ENCODE peak calls at places on chromosomes 4 and X, in nine cellular contexts. One of them, this sample, is unnamed.

GRCh38 chr4:129362685-129363274 is 266.8 kb downstream of the C4orf33 start:
- DNase-seq in stomach: peak
- DNase-seq in A549: peak
- DNase-seq in fibroblast of mammary gland: peak
- DNase-seq in fibroblast of pulmonary artery: peak
- DNase-seq in HFF-Myc: peak
- DNase-seq in right lobe of liver: peak
- DNase-seq in transverse colon: peak
- DNase-seq in upper lobe of right lung: no peak
- DNase-seq in this sample: no peak

GRCh38 chr4:665381-665750 is 8.7 kb downstream of the ATP5ME start:
- DNase-seq in stomach: no peak
- DNase-seq in A549: no peak
- DNase-seq in fibroblast of mammary gland: no peak
- DNase-seq in fibroblast of pulmonary artery: no peak
- DNase-seq in HFF-Myc: no peak
- DNase-seq in right lobe of liver: peak
- DNase-seq in transverse colon: peak
- DNase-seq in upper lobe of right lung: no peak
- DNase-seq in this sample: no peak

GRCh38 chr4:175386776-175387507 is 425.1 kb downstream of the GPM6A start:
- DNase-seq in stomach: no peak
- DNase-seq in A549: no peak
- DNase-seq in fibroblast of mammary gland: no peak
- DNase-seq in fibroblast of pulmonary artery: no peak
- DNase-seq in HFF-Myc: no peak
- DNase-seq in right lobe of liver: no peak
- DNase-seq in transverse colon: no peak
- DNase-seq in upper lobe of right lung: no peak
- DNase-seq in this sample: no peak

GRCh38 chr4:11367371-11367770 is 61.3 kb downstream of the HS3ST1 start:
- DNase-seq in stomach: peak
- DNase-seq in A549: peak
- DNase-seq in fibroblast of mammary gland: peak
- DNase-seq in fibroblast of pulmonary artery: peak
- DNase-seq in HFF-Myc: no peak
- DNase-seq in right lobe of liver: peak
- DNase-seq in transverse colon: peak
- DNase-seq in upper lobe of right lung: no peak
- DNase-seq in this sample: no peak

GRCh38 chr4:95165926-95166524 is 382.7 kb downstream of the UNC5C start:
- DNase-seq in stomach: no peak
- DNase-seq in A549: peak
- DNase-seq in fibroblast of mammary gland: peak
- DNase-seq in fibroblast of pulmonary artery: peak
- DNase-seq in HFF-Myc: peak
- DNase-seq in right lobe of liver: no peak
- DNase-seq in transverse colon: no peak
- DNase-seq in upper lobe of right lung: no peak
- DNase-seq in this sample: no peak

GRCh38 chrX:39361736-39362135 is 560.5 kb downstream of the MID1IP1 start:
- DNase-seq in stomach: no peak
- DNase-seq in A549: no peak
- DNase-seq in fibroblast of mammary gland: no peak
- DNase-seq in fibroblast of pulmonary artery: peak
- DNase-seq in HFF-Myc: no peak
- DNase-seq in right lobe of liver: no peak
- DNase-seq in transverse colon: no peak
- DNase-seq in upper lobe of right lung: no peak
- DNase-seq in this sample: no peak

GRCh38 chr4:52789774-52790173 is 38.5 kb upstream of the ERVMER34-1 start:
- DNase-seq in stomach: no peak
- DNase-seq in A549: no peak
- DNase-seq in fibroblast of mammary gland: no peak
- DNase-seq in fibroblast of pulmonary artery: no peak
- DNase-seq in HFF-Myc: no peak
- DNase-seq in right lobe of liver: no peak
- DNase-seq in transverse colon: no peak
- DNase-seq in upper lobe of right lung: no peak
- DNase-seq in this sample: no peak

GRCh38 chrX:154840856-154841255 is 6.4 kb upstream of the SMIM9 start:
- DNase-seq in stomach: no peak
- DNase-seq in A549: peak
- DNase-seq in fibroblast of mammary gland: peak
- DNase-seq in fibroblast of pulmonary artery: peak
- DNase-seq in HFF-Myc: peak
- DNase-seq in right lobe of liver: no peak
- DNase-seq in transverse colon: no peak
- DNase-seq in upper lobe of right lung: no peak
- DNase-seq in this sample: no peak

GRCh38 chr4:108010167-108010566 is 20.5 kb downstream of the HADH start:
- DNase-seq in stomach: no peak
- DNase-seq in A549: no peak
- DNase-seq in fibroblast of mammary gland: peak
- DNase-seq in fibroblast of pulmonary artery: peak
- DNase-seq in HFF-Myc: peak
- DNase-seq in right lobe of liver: no peak
- DNase-seq in transverse colon: no peak
- DNase-seq in upper lobe of right lung: no peak
- DNase-seq in this sample: no peak

GRCh38 chr4:113827285-113827684 is 65.7 kb upstream of the CAMK2D start:
- DNase-seq in stomach: no peak
- DNase-seq in A549: no peak
- DNase-seq in fibroblast of mammary gland: peak
- DNase-seq in fibroblast of pulmonary artery: no peak
- DNase-seq in HFF-Myc: no peak
- DNase-seq in right lobe of liver: no peak
- DNase-seq in transverse colon: no peak
- DNase-seq in upper lobe of right lung: no peak
- DNase-seq in this sample: no peak

GRCh38 chr4:104491396-104491821 is 3.3 kb downstream of the CXXC4 start:
- DNase-seq in stomach: peak
- DNase-seq in A549: peak
- DNase-seq in fibroblast of mammary gland: peak
- DNase-seq in fibroblast of pulmonary artery: peak
- DNase-seq in HFF-Myc: no peak
- DNase-seq in right lobe of liver: peak
- DNase-seq in transverse colon: peak
- DNase-seq in upper lobe of right lung: peak
- DNase-seq in this sample: no peak

DNA sequence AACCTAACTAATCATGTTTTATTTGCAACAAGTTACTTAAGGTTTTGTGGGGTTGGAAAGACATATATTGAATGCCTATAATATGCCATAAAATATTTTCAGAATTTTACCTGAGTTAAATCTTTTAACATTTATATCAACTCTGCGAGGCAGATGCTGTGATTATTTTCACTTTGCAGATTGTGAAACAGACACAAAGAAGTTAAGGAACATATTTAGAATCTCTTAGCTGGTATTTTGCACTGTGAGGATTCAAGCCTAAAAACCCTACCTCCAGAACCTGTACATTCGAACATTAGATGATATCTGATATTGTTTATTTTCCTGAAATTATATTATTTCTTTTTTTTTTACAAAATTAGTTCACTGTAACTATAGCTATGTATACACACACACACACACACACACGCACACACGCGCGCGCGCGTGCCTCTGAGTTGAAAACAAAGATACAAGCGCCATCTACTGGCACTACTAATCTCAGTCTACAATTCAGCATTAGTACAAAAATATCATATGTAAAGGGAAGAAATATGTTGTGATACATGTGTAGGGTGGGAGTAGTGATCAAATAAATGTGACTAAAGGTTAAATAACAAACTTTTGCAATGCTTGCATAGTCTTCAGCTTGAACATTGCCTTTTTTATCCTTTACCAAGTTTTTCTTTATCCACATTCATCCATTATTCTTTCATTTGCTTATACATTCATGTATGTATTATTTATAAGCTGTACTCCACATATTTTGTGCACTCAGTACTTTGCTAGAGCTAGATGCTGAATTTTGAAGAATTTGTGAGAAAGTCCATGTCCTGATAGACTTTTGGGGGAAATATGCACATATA is 61.5 kb downstream of the ANXA10 start:
- DNase-seq in stomach: peak
- DNase-seq in A549: peak
- DNase-seq in fibroblast of mammary gland: peak
- DNase-seq in fibroblast of pulmonary artery: peak
- DNase-seq in HFF-Myc: peak
- DNase-seq in right lobe of liver: peak
- DNase-seq in transverse colon: peak
- DNase-seq in upper lobe of right lung: peak
- DNase-seq in this sample: no peak
- H3K4me3 ChIP-seq in stomach: peak
- H3K4me3 ChIP-seq in A549: peak
- H3K4me3 ChIP-seq in fibroblast of mammary gland: no peak
- H3K4me3 ChIP-seq in fibroblast of pulmonary artery: peak
- H3K4me3 ChIP-seq in HFF-Myc: no peak
- H3K4me3 ChIP-seq in right lobe of liver: peak
- H3K4me3 ChIP-seq in transverse colon: no peak
- H3K4me3 ChIP-seq in upper lobe of right lung: peak
- H3K4me3 ChIP-seq in this sample: peak

DNA sequence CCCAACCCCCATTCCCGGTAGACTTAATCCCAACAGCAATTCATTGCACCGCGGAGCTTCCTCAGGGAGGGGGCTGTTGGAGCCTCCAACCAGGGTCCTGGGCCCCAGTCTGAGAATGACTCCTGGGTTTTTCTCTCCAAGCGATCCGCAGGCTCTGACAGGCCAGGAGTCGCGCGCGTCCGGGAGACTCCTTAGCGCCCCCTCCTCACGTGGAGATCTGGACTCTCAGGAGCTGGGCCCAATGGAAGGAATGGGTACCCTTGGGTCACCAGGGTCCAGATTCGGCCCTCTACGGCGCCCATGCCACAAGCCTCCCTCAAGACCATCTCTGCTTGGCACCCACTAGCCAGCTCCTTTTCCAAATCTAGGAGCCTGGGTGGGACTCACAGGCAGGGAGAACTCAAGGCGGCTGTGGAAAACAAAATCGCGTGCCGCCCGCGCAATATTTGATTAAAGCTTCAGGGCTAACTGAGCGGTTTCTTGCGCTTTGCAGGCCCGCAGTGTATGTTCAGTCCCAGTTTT is 7.1 kb downstream of the HAND2 start:
- DNase-seq in stomach: no peak
- DNase-seq in A549: no peak
- DNase-seq in fibroblast of mammary gland: peak
- DNase-seq in fibroblast of pulmonary artery: peak
- DNase-seq in HFF-Myc: no peak
- DNase-seq in right lobe of liver: no peak
- DNase-seq in transverse colon: no peak
- DNase-seq in upper lobe of right lung: no peak
- DNase-seq in this sample: peak
- H3K4me3 ChIP-seq in stomach: peak
- H3K4me3 ChIP-seq in A549: no peak
- H3K4me3 ChIP-seq in fibroblast of mammary gland: peak
- H3K4me3 ChIP-seq in fibroblast of pulmonary artery: peak
- H3K4me3 ChIP-seq in HFF-Myc: peak
- H3K4me3 ChIP-seq in right lobe of liver: peak
- H3K4me3 ChIP-seq in transverse colon: peak
- H3K4me3 ChIP-seq in upper lobe of right lung: no peak
- H3K4me3 ChIP-seq in this sample: peak

GRCh38 chr4:85496933-85497332 is 22.0 kb downstream of the ARHGAP24 start:
- DNase-seq in stomach: no peak
- DNase-seq in A549: peak
- DNase-seq in fibroblast of mammary gland: peak
- DNase-seq in fibroblast of pulmonary artery: peak
- DNase-seq in HFF-Myc: peak
- DNase-seq in right lobe of liver: no peak
- DNase-seq in transverse colon: no peak
- DNase-seq in upper lobe of right lung: no peak
- DNase-seq in this sample: no peak
- H3K4me3 ChIP-seq in stomach: no peak
- H3K4me3 ChIP-seq in A549: peak
- H3K4me3 ChIP-seq in fibroblast of mammary gland: no peak
- H3K4me3 ChIP-seq in fibroblast of pulmonary artery: no peak
- H3K4me3 ChIP-seq in HFF-Myc: peak
- H3K4me3 ChIP-seq in right lobe of liver: no peak
- H3K4me3 ChIP-seq in transverse colon: no peak
- H3K4me3 ChIP-seq in upper lobe of right lung: no peak
- H3K4me3 ChIP-seq in this sample: no peak

GRCh38 chr4:139606600-139607301 is 50.7 kb upstream of the SETD7 start:
- DNase-seq in stomach: no peak
- DNase-seq in A549: peak
- DNase-seq in fibroblast of mammary gland: peak
- DNase-seq in fibroblast of pulmonary artery: peak
- DNase-seq in HFF-Myc: no peak
- DNase-seq in right lobe of liver: no peak
- DNase-seq in transverse colon: no peak
- DNase-seq in upper lobe of right lung: no peak
- DNase-seq in this sample: no peak
- H3K4me3 ChIP-seq in stomach: peak
- H3K4me3 ChIP-seq in A549: peak
- H3K4me3 ChIP-seq in fibroblast of mammary gland: peak
- H3K4me3 ChIP-seq in fibroblast of pulmonary artery: no peak
- H3K4me3 ChIP-seq in HFF-Myc: no peak
- H3K4me3 ChIP-seq in right lobe of liver: no peak
- H3K4me3 ChIP-seq in transverse colon: no peak
- H3K4me3 ChIP-seq in upper lobe of right lung: no peak
- H3K4me3 ChIP-seq in this sample: peak

DNA sequence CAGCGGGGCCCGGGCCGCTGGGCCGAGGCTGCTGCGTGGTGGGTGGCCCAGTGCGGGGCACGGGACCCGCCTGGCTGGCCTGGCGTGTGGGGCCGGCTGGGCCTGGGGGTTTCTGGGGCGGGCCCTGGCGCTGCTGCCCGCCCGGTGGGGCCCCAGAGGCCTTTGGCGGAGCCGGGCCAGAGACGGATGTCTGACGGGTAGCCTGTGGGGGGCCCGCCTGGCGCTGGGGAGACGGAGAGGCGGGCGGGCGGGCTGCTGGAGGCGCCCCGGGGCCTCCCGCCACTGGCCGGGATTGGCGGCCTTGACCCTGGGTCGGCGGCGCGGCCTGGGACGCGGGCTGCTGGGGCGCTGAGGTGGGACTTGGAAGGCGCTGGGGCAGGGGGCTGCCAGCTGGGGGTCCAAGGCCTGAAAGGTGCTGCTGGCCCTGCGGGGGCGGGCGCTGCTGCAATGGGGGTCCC is 8.1 kb upstream of the TIMP1 start:
- DNase-seq in stomach: no peak
- DNase-seq in A549: no peak
- DNase-seq in fibroblast of mammary gland: no peak
- DNase-seq in fibroblast of pulmonary artery: no peak
- DNase-seq in HFF-Myc: no peak
- DNase-seq in right lobe of liver: no peak
- DNase-seq in transverse colon: no peak
- DNase-seq in upper lobe of right lung: no peak
- DNase-seq in this sample: no peak
- H3K4me3 ChIP-seq in stomach: peak
- H3K4me3 ChIP-seq in A549: no peak
- H3K4me3 ChIP-seq in fibroblast of mammary gland: no peak
- H3K4me3 ChIP-seq in fibroblast of pulmonary artery: peak
- H3K4me3 ChIP-seq in HFF-Myc: peak
- H3K4me3 ChIP-seq in right lobe of liver: no peak
- H3K4me3 ChIP-seq in transverse colon: peak
- H3K4me3 ChIP-seq in upper lobe of right lung: peak
- H3K4me3 ChIP-seq in this sample: peak

This sample was measured in coronary artery.